ENCODE peak calls at places on chromosomes 2 and 18, in four cellular contexts. C is thoracic aorta; V is heart right ventricle; R is CD4-positive, alpha-beta T cell. N is an unnamed sample.

GRCh38 chr2:37679072-37679695 is 7.7 kb upstream of the CDC42EP3 start:
- DNase-seq in V (no peak), C (no peak), R (no peak), N (no peak)

GRCh38 chr2:201263774-201264173 is 3.4 kb downstream of the CASP8 start:
- DNase-seq in R (no peak), C (no peak), V (no peak), N (no peak)

GRCh38 chr2:73908689-73909652 is 16.2 kb downstream of the ACTG2 start:
- DNase-seq in C (no peak), R (no peak), V (no peak), N (no peak)

GRCh38 chr2:27049422-27050280 is 1.8 kb upstream of the AGBL5 start:
- DNase-seq in C (no peak), R (peak; percentile 55), V (no peak), N (peak; percentile 64)

GRCh38 chr2:171102802-171103201 is 57.9 kb downstream of the TLK1 start:
- DNase-seq in R (no peak), V (no peak), C (no peak), N (no peak)

GRCh38 chr2:224145751-224146355 is 106.8 kb upstream of the SERPINE2 start:
- DNase-seq in C (no peak), V (no peak), R (no peak), N (peak; percentile 61)

GRCh38 chr2:129923265-129924141 is 56.0 kb upstream of the RAB6C start:
- DNase-seq in C (no peak), V (no peak), R (no peak), N (peak; percentile 46)

GRCh38 chr2:11809586-11810236 is 63.3 kb downstream of the LPIN1 start:
- DNase-seq in C (no peak), R (no peak), V (no peak), N (no peak)

GRCh38 chr2:104429978-104430740 is 423.8 kb upstream of the POU3F3 start:
- DNase-seq in V (no peak), R (no peak), C (no peak), N (no peak)

GRCh38 chr2:133508546-133509165 is 59.6 kb downstream of the NCKAP5 start:
- DNase-seq in C (no peak), R (no peak), V (no peak), N (no peak)

GRCh38 chr2:28175028-28175427 is 217.6 kb upstream of the FOSL2 start:
- DNase-seq in C (no peak), R (no peak), V (no peak), N (no peak)

GRCh38 chr18:1784113-1784512 is 787.2 kb downstream of the METTL4 start:
- DNase-seq in R (no peak), V (no peak), C (no peak), N (no peak)

GRCh38 chr2:48712151-48712550 is 43.4 kb downstream of the LHCGR start:
- DNase-seq in C (no peak), V (no peak), R (no peak), N (no peak)

GRCh38 chr2:204487447-204488229 is 57.6 kb upstream of the PARD3B start:
- DNase-seq in R (no peak), V (no peak), C (no peak), N (no peak)

GRCh38 chr2:171287606-171288005 is 126.9 kb upstream of the TLK1 start:
- DNase-seq in C (no peak), V (no peak), R (no peak), N (no peak)

GRCh38 chr2:237597680-237598145 is 7.2 kb upstream of the RAB17 start:
- DNase-seq in R (no peak), C (no peak), V (no peak), N (no peak)

GRCh38 chr18:34999734-35000397 is 41.3 kb upstream of the MAPRE2 start:
- DNase-seq in V (no peak), C (no peak), R (no peak), N (no peak)

GRCh38 chr2:235223011-235223410 is 270.8 kb upstream of the AGAP1 start:
- DNase-seq in V (no peak), C (no peak), R (no peak), N (no peak)

GRCh38 chr2:199463708-199464613 is 6.2 kb upstream of the SATB2 start:
- DNase-seq in C (no peak), V (no peak), R (no peak), N (no peak)

GRCh38 chr2:130873700-130874346 is 37.1 kb downstream of the ARHGEF4 start:
- DNase-seq in V (peak; percentile 45), R (peak; percentile 47), C (peak; percentile 44), N (peak; percentile 74)

GRCh38 chr2:113124181-113124961 is 3.0 kb upstream of the IL1RN start:
- DNase-seq in V (no peak), R (no peak), C (no peak), N (peak; percentile 55)

GRCh38 chr18:79401494-79402208 is 5.9 kb downstream of the NFATC1 start:
- DNase-seq in R (no peak), C (no peak), V (no peak), N (no peak)

GRCh38 chr2:18750662-18751554 is 161.5 kb upstream of the NT5C1B start:
- DNase-seq in C (no peak), V (no peak), R (no peak), N (no peak)

GRCh38 chr2:156635646-156636045 is 199.5 kb downstream of the GPD2 start:
- DNase-seq in C (no peak), V (no peak), R (no peak), N (no peak)

GRCh38 chr18:74982946-74983635 is 225.8 kb downstream of the PTGR3 start:
- DNase-seq in V (no peak), C (no peak), R (no peak), N (no peak)

DNA sequence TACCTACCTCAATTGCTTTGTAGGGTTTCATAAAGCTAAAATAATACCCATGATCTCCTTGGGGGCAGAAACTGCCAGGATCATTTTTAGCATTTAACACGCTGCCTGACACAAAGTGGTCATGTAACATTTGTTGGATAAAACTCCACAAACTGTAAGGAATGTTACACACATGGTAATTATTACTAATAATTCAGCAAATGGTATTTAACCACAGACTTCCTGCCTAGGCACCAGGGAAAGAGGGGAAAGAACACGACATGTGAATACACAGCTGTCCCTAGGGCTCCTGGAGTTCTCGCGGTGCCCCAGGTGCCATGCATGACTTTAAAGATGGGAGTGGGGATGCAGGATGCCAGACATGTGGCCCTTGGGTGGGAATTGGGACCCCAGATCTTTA is 43.5 kb downstream of the ASAP2 start:
- DNase-seq in R (no peak), V (no peak), C (no peak), N (no peak)
- H3K27ac ChIP-seq in R (no peak overlapping the region), V (peak overlapping the region; percentile 56), C (peak overlapping the region; percentile 29), N (peak overlapping the region; percentile 64)

DNA sequence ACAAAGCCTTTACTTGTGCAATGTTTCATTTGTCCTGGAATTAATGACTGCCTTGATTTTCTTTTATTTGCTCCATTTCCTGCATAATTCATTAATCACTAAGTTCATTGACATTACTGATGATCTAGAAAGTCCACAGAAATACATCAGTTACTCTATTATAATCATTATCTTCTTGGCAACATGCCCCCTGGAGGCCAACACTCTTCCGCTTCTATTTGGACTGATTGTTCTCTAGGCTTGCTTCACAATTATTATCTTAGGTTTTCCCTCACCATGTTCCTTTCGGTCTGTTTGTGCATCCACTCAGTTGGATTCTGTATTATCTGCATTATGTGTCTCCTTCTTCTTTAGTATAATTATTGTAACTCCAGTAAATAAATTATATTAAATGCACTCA is 461.0 kb upstream of the CDH2 start:
- DNase-seq in R (no peak), C (no peak), V (no peak), N (no peak)
- TF ChIP-seq CTCF in R (no peak), C (no peak), V (no peak), N (no peak)

DNA sequence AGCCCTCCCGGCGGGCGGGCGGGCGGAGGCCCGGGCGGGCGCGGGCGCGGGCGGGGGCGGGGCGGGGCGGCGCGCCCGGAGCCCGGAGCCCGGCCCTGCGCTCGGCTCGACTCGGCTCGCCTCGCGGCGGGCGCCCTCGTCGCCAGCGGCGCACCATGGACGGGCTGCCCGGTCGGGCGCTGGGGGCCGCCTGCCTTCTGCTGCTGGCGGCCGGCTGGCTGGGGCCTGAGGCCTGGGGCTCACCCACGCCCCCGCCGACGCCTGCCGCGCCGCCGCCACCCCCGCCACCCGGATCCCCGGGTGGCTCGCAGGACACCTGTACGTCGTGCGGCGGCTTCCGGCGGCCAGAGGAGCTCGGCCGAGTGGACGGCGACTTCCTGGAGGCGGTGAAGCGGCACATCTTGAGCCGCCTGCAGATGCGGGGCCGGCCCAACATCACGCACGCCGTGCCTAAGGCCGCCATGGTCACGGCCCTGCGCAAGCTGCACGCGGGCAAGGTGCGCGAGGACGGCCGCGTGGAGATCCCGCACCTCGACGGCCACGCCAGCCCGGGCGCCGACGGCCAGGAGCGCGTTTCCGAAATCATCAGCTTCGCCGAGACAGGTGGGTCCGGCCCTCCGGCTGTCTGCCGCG is at the start of gene INHBB:
- DNase-seq in R (no peak), V (no peak), C (no peak), N (no peak)
- H3K27ac ChIP-seq in R (no peak within 1 kb of the TSS), V (no peak within 1 kb of the TSS), C (no peak within 1 kb of the TSS), N (peak within 1 kb of the TSS; percentile 64)

DNA sequence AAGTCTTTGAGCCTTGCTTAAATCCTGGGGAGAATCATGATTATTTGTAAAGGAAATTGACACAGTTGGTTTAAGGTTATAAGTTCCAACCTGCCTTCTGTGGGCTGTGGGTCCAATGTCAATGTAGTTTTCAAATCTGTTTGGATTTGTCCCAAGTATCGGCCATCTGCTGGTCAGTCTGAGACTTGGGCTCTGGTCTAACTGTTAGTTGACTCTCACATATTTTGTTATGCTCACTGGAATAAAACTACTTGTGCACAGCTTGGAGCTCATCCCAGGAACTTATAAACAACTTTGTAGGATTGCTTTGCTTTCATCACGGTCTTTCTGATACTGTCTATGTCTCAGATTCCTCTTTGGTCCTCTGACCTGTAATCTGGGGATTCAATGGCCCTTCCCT is 1026.2 kb upstream of the ZEB2 start:
- DNase-seq in R (no peak), C (no peak), V (no peak), N (no peak)
- TF ChIP-seq CTCF in R (no peak), C (no peak), V (no peak), N (no peak)

GRCh38 chr18:58612239-58613055 is 16.4 kb downstream of the ALPK2 start:
- DNase-seq in V (no peak), R (no peak), C (no peak), N (no peak)
- H3K27ac ChIP-seq in V (peak overlapping the region; percentile 35), R (no peak overlapping the region), C (no peak overlapping the region), N (peak overlapping the region; percentile 35)

DNA sequence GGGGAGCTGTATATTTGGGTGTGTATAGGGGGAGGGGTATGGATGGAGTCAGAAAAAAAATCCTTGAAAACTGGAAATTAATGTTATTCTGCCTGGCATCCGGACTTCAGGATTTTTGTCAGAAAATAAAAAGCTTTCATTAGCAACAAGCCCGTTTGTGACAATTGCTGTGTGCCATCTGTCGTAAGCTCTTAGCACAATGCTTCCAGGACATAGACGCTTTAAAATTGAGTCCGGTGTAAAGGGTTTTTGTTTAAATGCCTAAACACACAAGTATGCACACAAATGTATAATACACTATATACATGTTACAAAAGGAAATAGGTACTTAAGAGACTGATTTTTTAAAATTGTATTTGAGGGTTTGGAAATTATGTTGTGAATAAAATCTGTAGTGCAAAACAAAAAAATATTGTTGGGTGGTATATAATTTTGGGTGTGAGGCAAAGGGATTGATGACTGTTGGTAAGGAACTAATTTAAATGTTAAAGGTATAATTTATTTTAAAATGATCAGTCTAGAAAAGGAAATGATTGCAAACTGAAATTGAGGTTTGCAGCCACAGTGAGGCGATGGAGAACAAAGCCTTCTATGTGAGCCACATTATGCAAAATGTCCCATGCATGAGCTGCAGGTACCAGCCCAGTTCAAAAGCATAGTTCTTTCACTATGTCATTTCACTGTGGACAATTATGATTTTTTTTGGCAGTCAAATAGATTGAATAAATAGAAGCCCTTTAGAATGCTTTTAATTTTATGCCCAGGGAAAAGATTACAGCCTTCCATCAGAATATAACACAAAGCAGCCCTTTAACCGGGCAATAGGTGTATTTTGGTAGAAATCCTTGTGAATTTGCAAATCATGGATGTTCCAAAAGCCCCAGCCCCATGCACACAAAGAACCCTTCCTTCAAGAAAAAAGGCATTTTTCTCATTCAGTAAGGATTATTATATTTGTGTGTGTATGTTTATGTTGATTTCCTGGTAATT is 1.5 kb downstream of the MAP2 start:
- DNase-seq in V (no peak), C (no peak), R (no peak), N (no peak)
- TF ChIP-seq CTCF in V (peak; percentile 79), C (peak; percentile 57), R (no peak), N (peak; percentile 71)

GRCh38 chr2:626491-627339 is 50.5 kb downstream of the TMEM18 start:
- DNase-seq in V (no peak), R (no peak), C (no peak), N (peak; percentile 21)
- H3K27ac ChIP-seq in V (no peak overlapping the region), R (no peak overlapping the region), C (no peak overlapping the region), N (no peak overlapping the region)